ENCODE peak calls at places on chromosomes 3 and 15, in six cellular contexts. One of them, this sample, is unnamed.

GRCh38 chr3:42904076-42904475 is 1.9 kb upstream of the ZNF662 start:
- DNase-seq in ovary: no peak
- DNase-seq in SJSA1: no peak
- DNase-seq in stomach: no peak
- DNase-seq in K562: no peak
- DNase-seq in NT2/D1: no peak
- DNase-seq in this sample: no peak

GRCh38 chr3:142664311-142664710 is 59.5 kb upstream of the TRPC1 start:
- DNase-seq in ovary: no peak
- DNase-seq in SJSA1: no peak
- DNase-seq in stomach: no peak
- DNase-seq in K562: no peak
- DNase-seq in NT2/D1: no peak
- DNase-seq in this sample: no peak

GRCh38 chr3:34012102-34012461 is 213.7 kb downstream of the PDCD6IP start:
- DNase-seq in ovary: no peak
- DNase-seq in SJSA1: peak; percentile 80
- DNase-seq in stomach: no peak
- DNase-seq in K562: peak; percentile 31
- DNase-seq in NT2/D1: peak; percentile 16
- DNase-seq in this sample: peak; percentile 74

GRCh38 chr15:96321422-96322391 is 8.8 kb upstream of the NR2F2 start:
- DNase-seq in ovary: peak; percentile 72
- DNase-seq in SJSA1: no peak
- DNase-seq in stomach: peak; percentile 54
- DNase-seq in K562: no peak
- DNase-seq in NT2/D1: no peak
- DNase-seq in this sample: peak; percentile 67

GRCh38 chr15:51969728-51970127 is 1.9 kb downstream of the LEO1 start:
- DNase-seq in ovary: no peak
- DNase-seq in SJSA1: no peak
- DNase-seq in stomach: no peak
- DNase-seq in K562: no peak
- DNase-seq in NT2/D1: no peak
- DNase-seq in this sample: no peak

GRCh38 chr3:46812237-46812791 is 50.9 kb downstream of the MYL3 start:
- DNase-seq in ovary: peak; percentile 67
- DNase-seq in SJSA1: no peak
- DNase-seq in stomach: peak; percentile 77
- DNase-seq in K562: peak; percentile 97
- DNase-seq in NT2/D1: peak; percentile 50
- DNase-seq in this sample: peak; percentile 57

GRCh38 chr15:31434418-31435255 is 108.0 kb downstream of the KLF13 start:
- DNase-seq in ovary: no peak
- DNase-seq in SJSA1: peak; percentile 94
- DNase-seq in stomach: peak; percentile 63
- DNase-seq in K562: no peak
- DNase-seq in NT2/D1: no peak
- DNase-seq in this sample: peak; percentile 64

GRCh38 chr15:62758126-62758951 is 284.2 kb upstream of the TPM1 start:
- DNase-seq in ovary: no peak
- DNase-seq in SJSA1: peak; percentile 66
- DNase-seq in stomach: peak; percentile 49
- DNase-seq in K562: no peak
- DNase-seq in NT2/D1: no peak
- DNase-seq in this sample: peak; percentile 38

GRCh38 chr3:197525706-197526105 is 30.1 kb downstream of the BDH1 start:
- DNase-seq in ovary: no peak
- DNase-seq in SJSA1: no peak
- DNase-seq in stomach: no peak
- DNase-seq in K562: no peak
- DNase-seq in NT2/D1: no peak
- DNase-seq in this sample: no peak

GRCh38 chr3:166889241-166889640 is 490.9 kb downstream of the ZBBX start:
- DNase-seq in ovary: no peak
- DNase-seq in SJSA1: no peak
- DNase-seq in stomach: no peak
- DNase-seq in K562: no peak
- DNase-seq in NT2/D1: no peak
- DNase-seq in this sample: no peak

GRCh38 chr15:89353991-89354390 is 19.4 kb upstream of the POLG start:
- DNase-seq in ovary: no peak
- DNase-seq in SJSA1: no peak
- DNase-seq in stomach: no peak
- DNase-seq in K562: no peak
- DNase-seq in NT2/D1: no peak
- DNase-seq in this sample: no peak

DNA sequence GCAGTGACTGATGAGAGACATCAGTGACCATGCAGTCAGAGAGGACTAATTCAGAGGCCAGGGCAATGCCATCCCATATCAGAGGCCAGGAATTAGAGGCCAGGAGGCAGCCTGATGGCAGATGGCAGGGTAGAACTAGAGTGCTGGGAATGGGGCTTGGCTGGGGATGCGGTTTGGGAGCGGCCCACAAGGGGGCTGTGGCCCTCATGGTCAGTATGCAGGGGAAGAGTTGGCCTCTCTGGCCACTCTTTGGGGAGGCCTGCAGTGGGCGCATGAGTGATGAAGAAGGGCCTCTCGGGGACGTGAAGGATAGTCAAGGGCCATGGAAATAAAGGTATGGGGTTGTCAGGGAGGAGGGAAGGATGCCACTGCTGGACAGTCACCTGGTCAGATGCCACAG is 101.7 kb downstream of the EEFSEC start:
- DNase-seq in ovary: no peak
- DNase-seq in SJSA1: no peak
- DNase-seq in stomach: no peak
- DNase-seq in K562: no peak
- DNase-seq in NT2/D1: no peak
- DNase-seq in this sample: no peak
- H3K4me1 ChIP-seq in ovary: no peaks in the 10 kb centered on the region
- H3K4me1 ChIP-seq in SJSA1: no peaks in the 10 kb centered on the region
- H3K4me1 ChIP-seq in stomach: no peaks in the 10 kb centered on the region
- H3K4me1 ChIP-seq in K562: no peaks in the 10 kb centered on the region
- H3K4me1 ChIP-seq in NT2/D1: peaks cover 3% of the 10 kb centered on the region
- H3K4me1 ChIP-seq in this sample: no peaks in the 10 kb centered on the region

DNA sequence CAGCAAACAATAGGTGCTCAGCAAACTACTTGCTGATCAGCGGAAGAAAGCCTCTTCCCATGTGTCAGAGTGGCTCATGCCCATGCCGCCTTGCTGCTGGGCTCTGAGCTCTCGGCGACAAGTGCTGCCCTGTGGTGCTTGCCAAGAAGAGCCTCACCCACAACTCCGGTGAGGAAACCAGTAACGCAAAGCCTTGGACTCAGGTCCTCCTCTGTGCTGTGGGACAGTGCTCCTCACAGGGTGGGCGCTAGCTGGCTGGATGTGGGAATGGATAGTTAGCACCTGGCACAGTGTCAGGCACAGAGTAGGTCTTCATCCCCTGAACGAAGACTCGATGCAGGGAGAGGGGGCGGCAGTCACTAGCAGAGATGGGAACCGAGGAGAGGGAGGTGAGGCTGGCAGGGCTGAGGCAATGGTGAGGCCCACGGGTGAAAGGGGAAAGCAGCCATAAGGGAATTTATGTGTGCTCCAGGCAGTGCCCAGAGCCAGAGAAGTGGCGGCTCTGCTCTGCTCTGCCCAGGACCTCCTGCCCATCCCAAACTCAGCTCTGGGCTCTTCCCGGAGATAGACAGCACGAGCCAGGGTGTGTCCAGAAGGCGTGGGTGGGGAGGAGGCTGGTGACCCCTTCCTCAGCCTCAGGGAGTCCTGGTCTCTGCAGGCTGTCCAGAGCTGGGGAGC is 55.7 kb downstream of the IQSEC1 start:
- DNase-seq in ovary: no peak
- DNase-seq in SJSA1: no peak
- DNase-seq in stomach: no peak
- DNase-seq in K562: no peak
- DNase-seq in NT2/D1: no peak
- DNase-seq in this sample: no peak
- H3K4me1 ChIP-seq in ovary: peaks cover 16% of the 10 kb centered on the region
- H3K4me1 ChIP-seq in SJSA1: no peaks in the 10 kb centered on the region
- H3K4me1 ChIP-seq in stomach: peaks cover 27% of the 10 kb centered on the region
- H3K4me1 ChIP-seq in K562: peaks cover 79% of the 10 kb centered on the region
- H3K4me1 ChIP-seq in NT2/D1: peaks cover 44% of the 10 kb centered on the region
- H3K4me1 ChIP-seq in this sample: no peaks in the 10 kb centered on the region

GRCh38 chr3:70064194-70064787 is 64.8 kb downstream of the SAMMSON start:
- DNase-seq in ovary: no peak
- DNase-seq in SJSA1: no peak
- DNase-seq in stomach: no peak
- DNase-seq in K562: peak; percentile 8
- DNase-seq in NT2/D1: no peak
- DNase-seq in this sample: peak; percentile 71

GRCh38 chr3:70065666-70066253 is 66.2 kb downstream of the SAMMSON start:
- DNase-seq in ovary: no peak
- DNase-seq in SJSA1: no peak
- DNase-seq in stomach: peak; percentile 35
- DNase-seq in K562: no peak
- DNase-seq in NT2/D1: no peak
- DNase-seq in this sample: no peak

GRCh38 chr3:70069557-70069956 is 70.0 kb downstream of the SAMMSON start:
- DNase-seq in ovary: no peak
- DNase-seq in SJSA1: no peak
- DNase-seq in stomach: no peak
- DNase-seq in K562: no peak
- DNase-seq in NT2/D1: no peak
- DNase-seq in this sample: no peak

GRCh38 chr3:70071138-70071537 is 71.6 kb downstream of the SAMMSON start:
- DNase-seq in ovary: no peak
- DNase-seq in SJSA1: no peak
- DNase-seq in stomach: no peak
- DNase-seq in K562: no peak
- DNase-seq in NT2/D1: no peak
- DNase-seq in this sample: no peak

DNA sequence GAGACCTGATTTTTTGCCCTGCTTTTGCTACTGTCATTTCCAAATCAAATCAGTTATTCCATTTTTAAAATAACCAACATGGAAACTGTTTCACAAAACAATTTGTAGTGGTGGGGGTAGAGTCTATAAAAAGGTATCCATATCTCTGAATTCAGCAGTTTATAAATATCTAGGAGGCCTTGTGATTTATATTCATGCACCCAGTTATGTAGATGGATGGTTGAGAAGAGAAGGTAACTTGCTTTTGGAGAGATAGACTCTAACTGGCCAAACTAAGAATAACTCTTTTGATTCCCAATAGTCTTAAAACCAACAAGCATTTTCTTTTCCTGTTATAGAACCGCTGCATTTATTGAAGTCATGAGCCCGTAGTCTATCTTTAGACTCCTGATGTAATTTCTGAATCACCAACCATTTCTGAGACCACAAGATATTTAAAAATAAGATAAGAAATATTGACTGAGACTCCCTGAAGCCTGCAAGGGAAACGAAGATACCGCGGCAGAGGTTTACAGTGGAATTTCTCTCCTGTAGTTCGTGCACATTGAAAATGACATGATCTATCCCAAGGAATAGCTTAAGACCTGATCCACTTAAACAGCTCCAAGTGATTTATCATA is 68.4 kb downstream of the SAMMSON start:
- DNase-seq in ovary: no peak
- DNase-seq in SJSA1: no peak
- DNase-seq in stomach: no peak
- DNase-seq in K562: no peak
- DNase-seq in NT2/D1: no peak
- DNase-seq in this sample: no peak
- H3K4me1 ChIP-seq in ovary: no peaks in the 10 kb centered on the region
- H3K4me1 ChIP-seq in SJSA1: no peaks in the 10 kb centered on the region
- H3K4me1 ChIP-seq in stomach: no peaks in the 10 kb centered on the region
- H3K4me1 ChIP-seq in K562: no peaks in the 10 kb centered on the region
- H3K4me1 ChIP-seq in NT2/D1: no peaks in the 10 kb centered on the region
- H3K4me1 ChIP-seq in this sample: no peaks in the 10 kb centered on the region

DNA sequence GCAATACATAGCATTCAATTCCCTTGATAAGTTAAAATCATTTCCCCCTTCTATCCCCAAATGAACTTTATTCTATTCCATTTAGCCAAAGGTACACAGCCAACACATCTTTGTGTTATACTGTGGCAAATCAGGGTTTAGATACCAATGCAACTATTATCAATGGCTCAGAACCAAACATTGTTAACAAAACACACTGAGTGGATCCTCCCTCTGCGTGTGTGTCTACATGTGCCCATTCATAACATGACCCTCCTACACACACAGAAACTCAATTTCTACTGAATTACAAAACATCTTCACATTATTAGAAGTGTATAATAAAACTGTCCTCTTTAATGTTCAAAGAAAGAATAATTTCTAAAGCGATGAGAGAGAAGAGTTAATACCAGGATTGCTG is 1.3 kb downstream of the TTBK2 start:
- DNase-seq in ovary: no peak
- DNase-seq in SJSA1: no peak
- DNase-seq in stomach: no peak
- DNase-seq in K562: no peak
- DNase-seq in NT2/D1: no peak
- DNase-seq in this sample: no peak
- H3K4me1 ChIP-seq in ovary: no peaks in the 10 kb centered on the region
- H3K4me1 ChIP-seq in SJSA1: peaks cover 16% of the 10 kb centered on the region
- H3K4me1 ChIP-seq in stomach: peaks cover 8% of the 10 kb centered on the region
- H3K4me1 ChIP-seq in K562: peaks cover 11% of the 10 kb centered on the region
- H3K4me1 ChIP-seq in NT2/D1: no peaks in the 10 kb centered on the region
- H3K4me1 ChIP-seq in this sample: peaks cover 26% of the 10 kb centered on the region

GRCh38 chr3:194475978-194476377 is 10.8 kb downstream of the ATP13A3 start:
- DNase-seq in ovary: no peak
- DNase-seq in SJSA1: no peak
- DNase-seq in stomach: no peak
- DNase-seq in K562: no peak
- DNase-seq in NT2/D1: no peak
- DNase-seq in this sample: peak; percentile 47
- H3K4me1 ChIP-seq in ovary: peaks cover 3% of the 10 kb centered on the region
- H3K4me1 ChIP-seq in SJSA1: peaks cover 9% of the 10 kb centered on the region
- H3K4me1 ChIP-seq in stomach: peaks cover 23% of the 10 kb centered on the region
- H3K4me1 ChIP-seq in K562: no peaks in the 10 kb centered on the region
- H3K4me1 ChIP-seq in NT2/D1: no peaks in the 10 kb centered on the region
- H3K4me1 ChIP-seq in this sample: no peaks in the 10 kb centered on the region